ENCODE peak calls at places on chromosomes 16 and 17, in six cellular contexts. P is uterus; W is neural progenitor cell; C is Panc1; L is cardiac muscle cell; I is CD8-positive, alpha-beta T cell. S is an unnamed sample. For H3K9me3, the result is how much of the 10 kb centered on the place peaks cover.

GRCh38 chr17:48070195-48070594 is 22.0 kb downstream of the NFE2L1 start:
- DNase-seq in P (no peak), W (no peak), C (no peak), L (no peak), I (no peak), S (no peak)

GRCh38 chr16:79717324-79717848 is 116.8 kb upstream of the MAF start:
- DNase-seq in P (no peak), W (no peak), C (no peak), L (no peak), I (no peak), S (no peak)

GRCh38 chr16:9658586-9658985 is 523.6 kb downstream of the GRIN2A start:
- DNase-seq in P (no peak), W (no peak), C (no peak), L (no peak), I (no peak), S (no peak)

GRCh38 chr16:29915590-29916247 is 10.3 kb downstream of the KCTD13 start:
- DNase-seq in P (no peak), W (no peak), C (no peak), L (no peak), I (no peak), S (no peak)

GRCh38 chr17:40841246-40841645 is 18.8 kb upstream of the KRT10 start:
- DNase-seq in P (no peak), W (no peak), C (no peak), L (no peak), I (no peak), S (no peak)

GRCh38 chr17:40065041-40065770 is 2.4 kb downstream of the THRA start:
- DNase-seq in P (no peak), W (peak), C (no peak), L (peak), I (no peak), S (no peak)

GRCh38 chr17:71327376-71328059 is 793.3 kb upstream of the SOX9 start:
- DNase-seq in P (no peak), W (no peak), C (no peak), L (no peak), I (no peak), S (peak)

GRCh38 chr16:15950167-15950854 is 895 bp downstream of the ABCC1 start:
- DNase-seq in P (peak), W (peak), C (no peak), L (peak), I (no peak), S (no peak)

GRCh38 chr17:28701987-28702751 is 9.5 kb downstream of the PROCA1 start:
- DNase-seq in P (no peak), W (no peak), C (no peak), L (no peak), I (no peak), S (no peak)

GRCh38 chr17:17128476-17129075 is 77.6 kb downstream of the PLD6 start:
- DNase-seq in P (no peak), W (no peak), C (no peak), L (no peak), I (no peak), S (no peak)

GRCh38 chr17:79041723-79042420 is 17.9 kb downstream of the C1QTNF1 start:
- DNase-seq in P (no peak), W (no peak), C (no peak), L (no peak), I (no peak), S (no peak)

GRCh38 chr16:46817961-46818360 is 13.0 kb downstream of the C16orf87 start:
- DNase-seq in P (no peak), W (no peak), C (no peak), L (no peak), I (no peak), S (no peak)

GRCh38 chr16:9823510-9823909 is 358.7 kb downstream of the GRIN2A start:
- DNase-seq in P (no peak), W (no peak), C (no peak), L (no peak), I (no peak), S (no peak)

GRCh38 chr16:29114476-29115012 is 129.7 kb downstream of the LAT start:
- DNase-seq in P (no peak), W (no peak), C (no peak), L (no peak), I (no peak), S (no peak)

GRCh38 chr17:35930211-35931065 is at the start of gene RDM1:
- DNase-seq in P (peak), W (peak), C (peak), L (peak), I (peak), S (peak)

GRCh38 chr17:69427486-69428197 is 13.1 kb downstream of the MAP2K6 start:
- DNase-seq in P (no peak), W (no peak), C (no peak), L (no peak), I (no peak), S (no peak)

GRCh38 chr16:14502932-14503741 is 126.9 kb downstream of the PARN start:
- DNase-seq in P (no peak), W (no peak), C (no peak), L (no peak), I (no peak), S (peak)

GRCh38 chr17:45964634-45965033 is 34.4 kb upstream of the STH start:
- DNase-seq in P (no peak), W (no peak), C (no peak), L (no peak), I (no peak), S (no peak)

GRCh38 chr17:76166906-76167305 is 25.9 kb upstream of the FOXJ1 start:
- DNase-seq in P (no peak), W (no peak), C (no peak), L (no peak), I (no peak), S (no peak)

GRCh38 chr16:19613834-19614233 is 58.3 kb downstream of the VPS35L start:
- DNase-seq in P (no peak), W (no peak), C (no peak), L (no peak), I (no peak), S (no peak)

GRCh38 chr16:88479795-88480760 is 27.0 kb downstream of the ZFPM1 start:
- DNase-seq in P (no peak), W (no peak), C (no peak), L (no peak), I (no peak), S (no peak)

GRCh38 chr17:55825213-55825612 is 74.4 kb downstream of the PCTP start:
- DNase-seq in P (no peak), W (peak), C (no peak), L (no peak), I (no peak), S (no peak)

GRCh38 chr17:76544916-76545365 is 5.1 kb downstream of the PRCD start:
- DNase-seq in P (no peak), W (no peak), C (no peak), L (no peak), I (no peak), S (no peak)

GRCh38 chr16:28823291-28823718 is 506 bp downstream of the ATXN2L start:
- DNase-seq in P (no peak), W (peak), C (no peak), L (peak), I (peak), S (no peak)

GRCh38 chr17:79073706-79074088 is 927 bp upstream of the ENGASE start:
- DNase-seq in P (no peak), W (no peak), C (no peak), L (no peak), I (no peak), S (no peak)

GRCh38 chr17:13393841-13394710 is 207.7 kb downstream of the HS3ST3A1 start:
- DNase-seq in P (no peak), W (no peak), C (no peak), L (peak), I (no peak), S (peak)

GRCh38 chr16:67129422-67129821 is 19.7 kb downstream of the PHAF1 start:
- DNase-seq in P (no peak), W (no peak), C (no peak), L (no peak), I (no peak), S (no peak)

GRCh38 chr17:559699-560378 is 154.8 kb downstream of the VPS53 start:
- DNase-seq in P (no peak), W (no peak), C (peak), L (no peak), I (no peak), S (peak)

GRCh38 chr16:79076039-79076767 is 524.3 kb downstream of the MAF start:
- DNase-seq in P (no peak), W (no peak), C (no peak), L (no peak), I (no peak), S (no peak)

GRCh38 chr16:85681255-85681654 is 7.5 kb downstream of the GINS2 start:
- DNase-seq in P (no peak), W (no peak), C (no peak), L (no peak), I (no peak), S (no peak)

GRCh38 chr17:79914813-79915740 is 75.8 kb upstream of the CBX4 start:
- DNase-seq in P (no peak), W (no peak), C (no peak), L (no peak), I (no peak), S (no peak)

GRCh38 chr16:56190903-56191806 is at the start of gene GNAO1:
- DNase-seq in P (peak), W (peak), C (no peak), L (peak), I (peak), S (no peak)

GRCh38 chr16:471353-472198 is 46.1 kb downstream of the RAB11FIP3 start:
- DNase-seq in P (no peak), W (peak), C (no peak), L (no peak), I (no peak), S (no peak)

GRCh38 chr17:77403854-77404253 is 263.1 kb downstream of the SEC14L1 start:
- DNase-seq in P (no peak), W (no peak), C (no peak), L (no peak), I (no peak), S (no peak)

GRCh38 chr16:16109453-16110110 is 113.7 kb downstream of the ABCC6 start:
- DNase-seq in P (no peak), W (no peak), C (no peak), L (no peak), I (no peak), S (no peak)

GRCh38 chr16:28986492-28986891 is 1.6 kb downstream of the LAT start:
- DNase-seq in P (no peak), W (no peak), C (no peak), L (no peak), I (no peak), S (no peak)

GRCh38 chr16:57667526-57668258 is 414 bp upstream of the ADGRG3 start:
- DNase-seq in P (no peak), W (no peak), C (no peak), L (no peak), I (no peak), S (no peak)
- TF ChIP-seq CTCF in P (no peak), W (peak), C (no peak), L (peak), I (no peak), S (no peak)

GRCh38 chr17:65174974-65175373 is 37.8 kb downstream of the RGS9 start:
- DNase-seq in P (no peak), W (no peak), C (no peak), L (no peak), I (no peak), S (no peak)
- H3K9me3 ChIP-seq in P (under half), W (under half), C (under half), L (under half), I (under half), S (under half)

GRCh38 chr17:63555475-63556156 is 5.3 kb downstream of the DCAF7 start:
- DNase-seq in P (no peak), W (no peak), C (no peak), L (no peak), I (no peak), S (no peak)
- H3K4me3 ChIP-seq in P (no peak), W (no peak), C (no peak), L (no peak), I (no peak), S (no peak)

GRCh38 chr17:15882058-15882720 is 62.7 kb upstream of the ADORA2B start:
- DNase-seq in P (no peak), W (peak), C (no peak), L (no peak), I (no peak), S (no peak)
- TF ChIP-seq CTCF in P (no peak), W (peak), C (no peak), L (peak), I (no peak), S (peak)

DNA sequence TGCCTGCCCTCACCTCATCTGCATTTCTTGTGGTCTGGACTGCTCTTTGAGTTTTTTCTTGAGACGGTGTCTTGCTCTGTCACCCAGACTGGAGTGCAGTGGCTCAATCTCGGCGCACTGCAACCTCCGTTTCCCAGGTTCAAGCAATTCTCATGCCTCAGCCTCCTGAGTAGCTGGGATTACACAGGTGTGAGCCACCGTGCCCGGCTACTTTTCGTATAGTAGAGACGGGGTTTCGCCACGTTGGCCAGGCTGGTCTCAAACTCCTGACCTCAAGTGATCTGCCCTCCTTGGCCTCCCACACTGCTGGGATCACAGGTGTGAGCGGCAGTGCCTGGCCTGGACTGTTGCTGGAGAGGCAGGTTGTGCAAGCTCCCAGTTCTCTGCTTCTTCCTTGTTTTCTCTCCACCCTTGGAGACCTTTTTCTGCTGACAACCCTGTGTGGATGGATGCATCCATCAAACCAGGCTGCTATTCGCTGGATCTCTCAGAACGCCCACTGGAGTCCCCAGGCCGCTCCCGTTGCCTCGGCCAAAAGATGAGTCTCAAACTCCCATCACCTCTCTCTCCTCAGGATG is 22.7 kb upstream of the DBNDD1 start:
- DNase-seq in P (no peak), W (no peak), C (no peak), L (no peak), I (no peak), S (no peak)
- H3K9me3 ChIP-seq in P (under half), W (under half), C (under half), L (under half), I (under half), S (under half)

GRCh38 chr16:17770104-17770503 is 299.3 kb upstream of the XYLT1 start:
- DNase-seq in P (no peak), W (no peak), C (no peak), L (no peak), I (no peak), S (no peak)
- H3K4me3 ChIP-seq in P (no peak), W (no peak), C (no peak), L (no peak), I (no peak), S (no peak)

DNA sequence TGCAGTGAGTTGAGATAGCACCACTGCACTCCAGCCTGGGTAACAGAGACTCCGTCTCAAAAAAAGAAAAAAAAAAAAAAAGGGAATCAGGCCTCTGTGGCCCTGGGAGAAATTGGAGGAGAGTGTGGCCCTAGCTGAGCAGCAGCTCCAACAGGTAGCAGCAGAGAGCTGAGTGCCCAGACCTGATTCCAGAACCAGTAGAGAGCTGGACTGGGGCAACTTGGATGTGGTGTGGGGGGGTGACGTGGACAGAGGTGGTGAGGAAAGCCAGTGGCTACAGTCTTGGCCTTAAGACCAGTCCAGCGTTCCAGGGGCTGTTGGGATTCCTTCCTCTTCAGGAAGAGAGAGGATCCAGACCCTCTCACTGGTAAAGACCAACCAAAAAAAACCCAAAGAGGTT is 1.7 kb downstream of the HSPB9 start:
- DNase-seq in P (no peak), W (no peak), C (no peak), L (no peak), I (no peak), S (no peak)
- TF ChIP-seq CTCF in P (no peak), W (no peak), C (no peak), L (no peak), I (no peak), S (no peak)